ENCODE peak calls at places on chromosomes 5 and 9, in six cellular contexts. X, P, Y, F, K and Q are unnamed samples.
A peak's percentile ranks its signal among the peaks of the same experiment; 100 is the strongest.

GRCh38 chr5:154405078-154405792 is 40.6 kb upstream of the SAP30L start:
- DNase-seq in X (peak; percentile 84), P (peak; percentile 82), Y (peak; percentile 14), F (peak; percentile 55), K (peak; percentile 74), Q (no peak)

GRCh38 chr9:121277026-121277425 is 9.1 kb downstream of the GSN start:
- DNase-seq in X (no peak), P (no peak), Y (no peak), F (no peak), K (no peak), Q (no peak)

GRCh38 chr5:61004448-61004847 is 59.4 kb downstream of the NDUFAF2 start:
- DNase-seq in X (no peak), P (no peak), Y (no peak), F (no peak), K (no peak), Q (no peak)

GRCh38 chr9:14346301-14346721 is 32.4 kb upstream of the NFIB start:
- DNase-seq in X (peak; percentile 84), P (no peak), Y (no peak), F (no peak), K (no peak), Q (no peak)

GRCh38 chr5:178318893-178319292 is 86.3 kb upstream of the PHYKPL start:
- DNase-seq in X (peak; percentile 27), P (no peak), Y (no peak), F (no peak), K (peak; percentile 23), Q (no peak)

GRCh38 chr5:35029333-35029732 is 18.4 kb downstream of the AGXT2 start:
- DNase-seq in X (no peak), P (no peak), Y (no peak), F (no peak), K (no peak), Q (peak; percentile 17)

GRCh38 chr9:128702949-128703615 is 779 bp downstream of the PKN3 start:
- DNase-seq in X (peak; percentile 73), P (peak; percentile 82), Y (no peak), F (no peak), K (peak; percentile 64), Q (no peak)

GRCh38 chr9:2621678-2622360 is at the start of gene VLDLR:
- DNase-seq in X (peak; percentile 74), P (peak; percentile 58), Y (no peak), F (no peak), K (peak; percentile 49), Q (peak; percentile 4)

GRCh38 chr5:80231243-80231642 is 24.6 kb downstream of the SERINC5 start:
- DNase-seq in X (no peak), P (no peak), Y (no peak), F (no peak), K (no peak), Q (no peak)

GRCh38 chr9:86983260-86984255 is 36.3 kb upstream of the GAS1 start:
- DNase-seq in X (no peak), P (no peak), Y (no peak), F (no peak), K (no peak), Q (peak; percentile 99)

GRCh38 chr5:74934949-74935751 is 69.0 kb upstream of the FAM169A start:
- DNase-seq in X (no peak), P (no peak), Y (no peak), F (no peak), K (no peak), Q (no peak)

GRCh38 chr5:127673401-127673800 is 24.5 kb downstream of the CTXN3 start:
- DNase-seq in X (no peak), P (no peak), Y (no peak), F (no peak), K (no peak), Q (peak; percentile 66)

GRCh38 chr9:34571180-34571800 is 18.2 kb downstream of the CNTFR start:
- DNase-seq in X (no peak), P (no peak), Y (no peak), F (no peak), K (no peak), Q (no peak)

GRCh38 chr5:95543017-95543705 is 11.6 kb downstream of the SKIC3 start:
- DNase-seq in X (no peak), P (no peak), Y (no peak), F (no peak), K (no peak), Q (no peak)

GRCh38 chr9:82052081-82052480 is 63.5 kb downstream of the SPATA31D1 start:
- DNase-seq in X (no peak), P (no peak), Y (no peak), F (no peak), K (no peak), Q (no peak)

GRCh38 chr9:130448035-130448624 is 3.4 kb downstream of the ASS1 start:
- DNase-seq in X (no peak), P (no peak), Y (no peak), F (peak; percentile 54), K (no peak), Q (peak; percentile 28)

GRCh38 chr5:129356846-129357245 is 103.3 kb upstream of the ADAMTS19 start:
- DNase-seq in X (no peak), P (no peak), Y (no peak), F (no peak), K (no peak), Q (no peak)

GRCh38 chr5:129359450-129359849 is 100.6 kb upstream of the ADAMTS19 start:
- DNase-seq in X (no peak), P (no peak), Y (no peak), F (no peak), K (no peak), Q (peak; percentile 82)

GRCh38 chr5:129363991-129364390 is 96.1 kb upstream of the ADAMTS19 start:
- DNase-seq in X (no peak), P (no peak), Y (no peak), F (no peak), K (no peak), Q (no peak)

GRCh38 chr5:129358069-129358468 is 102.0 kb upstream of the ADAMTS19 start:
- DNase-seq in X (no peak), P (no peak), Y (no peak), F (no peak), K (no peak), Q (no peak)

DNA sequence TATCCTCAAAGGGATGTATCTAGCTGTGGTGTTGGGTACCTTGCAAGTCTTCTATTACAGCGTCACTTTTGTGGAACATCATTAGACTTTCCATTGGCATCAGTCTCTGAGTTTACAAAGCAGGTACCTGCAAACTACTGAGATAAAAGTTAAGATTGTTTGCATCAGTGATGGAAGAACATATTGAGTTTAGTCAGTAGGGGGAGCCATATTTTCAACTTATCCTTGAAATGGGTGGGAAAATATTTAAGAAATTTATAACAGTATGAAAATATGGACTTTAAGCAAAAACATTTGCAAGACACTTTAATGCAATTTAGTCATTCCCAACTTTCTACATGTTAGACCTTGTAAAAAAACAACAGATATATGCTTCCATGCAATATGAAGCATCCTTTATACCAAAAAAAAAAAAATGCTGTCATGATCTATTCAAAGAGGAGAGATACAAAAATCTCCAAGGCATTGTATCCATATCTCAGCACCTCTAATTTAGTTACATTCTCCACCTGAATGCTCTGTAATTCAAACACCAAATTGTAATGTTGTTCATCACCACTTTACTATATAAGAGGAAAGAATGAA is 98.6 kb upstream of the ADAMTS19 start:
- DNase-seq in X (no peak), P (no peak), Y (no peak), F (peak; percentile 4), K (no peak), Q (no peak)
- TF ChIP-seq CTCF in X (no peak), P (no peak), Y (no peak), F (peak; percentile 77), K (no peak), Q (peak; percentile 70)

GRCh38 chr5:145826869-145827268 is 8.3 kb downstream of the PRELID2 start:
- DNase-seq in X (no peak), P (no peak), Y (no peak), F (no peak), K (no peak), Q (no peak)

GRCh38 chr5:145833616-145834200 is 1.4 kb downstream of the PRELID2 start:
- DNase-seq in X (no peak), P (no peak), Y (no peak), F (no peak), K (no peak), Q (no peak)

GRCh38 chr5:145827275-145827674 is 7.9 kb downstream of the PRELID2 start:
- DNase-seq in X (no peak), P (peak; percentile 44), Y (no peak), F (no peak), K (peak; percentile 66), Q (peak; percentile 49)

GRCh38 chr5:145829708-145830361 is 5.3 kb downstream of the PRELID2 start:
- DNase-seq in X (no peak), P (no peak), Y (no peak), F (no peak), K (no peak), Q (no peak)

DNA sequence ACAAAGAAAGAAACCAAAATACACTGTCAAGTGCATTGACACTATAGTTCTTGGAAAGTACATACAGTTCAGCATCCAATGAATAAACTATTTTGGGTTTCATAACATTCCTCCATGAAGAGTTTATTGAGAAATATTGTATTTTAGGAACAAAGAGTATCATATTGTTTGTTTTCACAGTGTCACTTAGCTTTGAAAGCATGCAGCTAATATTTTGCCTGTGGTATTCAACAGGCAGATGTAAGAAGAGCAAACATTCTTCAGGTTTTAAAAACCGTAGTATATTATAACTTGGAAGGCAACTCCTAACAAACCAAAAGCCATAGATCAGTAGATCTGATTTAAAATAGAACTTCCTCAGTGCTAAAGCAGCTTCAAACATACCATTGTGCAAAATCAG is 4.5 kb downstream of the PRELID2 start:
- DNase-seq in X (no peak), P (no peak), Y (no peak), F (no peak), K (no peak), Q (no peak)
- H3K4me1 ChIP-seq in X (peaks cover 50% of the 10 kb centered on the region), P (peaks cover 15% of the 10 kb centered on the region), Y (peaks cover 9% of the 10 kb centered on the region), F (no peaks in the 10 kb centered on the region), K (no peaks in the 10 kb centered on the region), Q (peaks cover 4% of the 10 kb centered on the region)

DNA sequence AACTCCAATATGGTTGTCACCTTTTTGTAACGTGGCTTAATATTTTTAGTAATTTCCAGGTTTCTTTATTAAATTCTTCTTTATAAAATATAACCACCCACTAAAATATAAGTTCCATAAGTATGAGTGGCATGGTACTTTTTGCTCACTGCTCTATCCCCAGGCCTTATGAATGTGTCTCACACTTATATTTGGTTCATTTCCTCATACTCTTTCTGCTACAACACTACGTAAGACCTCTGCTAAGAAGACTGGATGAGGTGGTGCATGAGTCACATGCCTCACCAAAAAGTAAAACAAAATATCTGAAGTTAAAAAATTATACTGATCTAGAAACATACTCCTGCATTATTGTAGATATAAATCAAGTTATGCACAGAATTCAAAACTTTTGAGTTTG is 400.9 kb downstream of the HCN1 start:
- DNase-seq in X (no peak), P (no peak), Y (no peak), F (no peak), K (no peak), Q (no peak)
- TF ChIP-seq CTCF in X (no peak), P (no peak), Y (no peak), F (no peak), K (no peak), Q (no peak)

GRCh38 chr9:136949817-136950655 is 2.0 kb upstream of the LCN12 start:
- DNase-seq in X (peak; percentile 97), P (peak; percentile 100), Y (peak; percentile 59), F (peak; percentile 96), K (peak; percentile 99), Q (peak; percentile 53)

GRCh38 chr9:136947955-136948510 is 3.0 kb downstream of the C8G start:
- DNase-seq in X (no peak), P (no peak), Y (no peak), F (peak; percentile 48), K (peak; percentile 76), Q (no peak)

GRCh38 chr9:136946893-136947891 is 2.1 kb downstream of the C8G start:
- DNase-seq in X (no peak), P (no peak), Y (no peak), F (no peak), K (peak; percentile 79), Q (no peak)

GRCh38 chr9:136950656-136951030 is 1.4 kb upstream of the LCN12 start:
- DNase-seq in X (no peak), P (no peak), Y (no peak), F (no peak), K (peak; percentile 72), Q (no peak)

GRCh38 chr9:136949239-136949816 is 2.7 kb upstream of the LCN12 start:
- DNase-seq in X (no peak), P (no peak), Y (no peak), F (no peak), K (no peak), Q (no peak)
- H3K4me1 ChIP-seq in X (peaks cover 30% of the 10 kb centered on the region), P (peaks cover 81% of the 10 kb centered on the region), Y (peaks cover 17% of the 10 kb centered on the region), F (peaks cover 28% of the 10 kb centered on the region), K (no peaks in the 10 kb centered on the region), Q (no peaks in the 10 kb centered on the region)